ENCODE peak calls at places on chromosomes 12 and 14, in four cellular contexts. X is AG10803, I is T follicular helper cell, U is DMS153. E is an unnamed sample.

GRCh38 chr14:69055125-69055524 is 76.0 kb upstream of the ACTN1 start:
- DNase-seq in X (no peak), I (no peak), U (no peak), E (no peak)

GRCh38 chr14:56340921-56341320 is 222.7 kb downstream of the PELI2 start:
- DNase-seq in X (no peak), I (no peak), U (no peak), E (no peak)

GRCh38 chr14:64910847-64911495 is 3.3 kb upstream of the CHURC1 start:
- DNase-seq in X (peak), I (no peak), U (no peak), E (no peak)

GRCh38 chr12:47377414-47378221 is 297.9 kb upstream of the AMIGO2 start:
- DNase-seq in X (peak), I (no peak), U (no peak), E (no peak)

GRCh38 chr14:85702937-85703336 is 173.0 kb downstream of the FLRT2 start:
- DNase-seq in X (peak), I (no peak), U (no peak), E (no peak)

GRCh38 chr14:52692248-52692962 is 3.0 kb downstream of the ERO1A start:
- DNase-seq in X (peak), I (no peak), U (no peak), E (peak)

GRCh38 chr12:112166051-112167015 is 41.0 kb downstream of the TRAFD1 start:
- DNase-seq in X (no peak), I (no peak), U (no peak), E (no peak)

GRCh38 chr12:12540261-12541013 is 22.2 kb downstream of the DUSP16 start:
- DNase-seq in X (no peak), I (no peak), U (no peak), E (no peak)

GRCh38 chr12:31117203-31118011 is 43.7 kb downstream of the DDX11 start:
- DNase-seq in X (no peak), I (peak), U (peak), E (peak)

GRCh38 chr14:50107850-50108249 is 8.5 kb downstream of the VCPKMT start:
- DNase-seq in X (no peak), I (no peak), U (no peak), E (no peak)

GRCh38 chr14:74551001-74551400 is 57.4 kb downstream of the ISCA2 start:
- DNase-seq in X (no peak), I (no peak), U (no peak), E (no peak)

GRCh38 chr12:14950421-14950820 is 11.0 kb downstream of the ARHGDIB start:
- DNase-seq in X (no peak), I (no peak), U (no peak), E (no peak)

GRCh38 chr14:76755610-76756390 is 5.5 kb upstream of the VASH1 start:
- DNase-seq in X (no peak), I (no peak), U (no peak), E (no peak)

GRCh38 chr12:103130564-103130963 is 173.1 kb downstream of the ASCL1 start:
- DNase-seq in X (no peak), I (no peak), U (no peak), E (no peak)

GRCh38 chr14:94174622-94175402 is 690 bp downstream of the PPP4R4 start:
- DNase-seq in X (no peak), I (no peak), U (no peak), E (no peak)

GRCh38 chr14:61525293-61526011 is 169.9 kb upstream of the HIF1A start:
- DNase-seq in X (peak), I (peak), U (no peak), E (no peak)

GRCh38 chr12:67650127-67650495 is 1.6 kb downstream of the DYRK2 start:
- DNase-seq in X (no peak), I (no peak), U (no peak), E (no peak)

GRCh38 chr12:92224685-92225331 is 79.2 kb upstream of the BTG1 start:
- DNase-seq in X (peak), I (no peak), U (no peak), E (no peak)

GRCh38 chr12:116466536-116466935 is 92.6 kb upstream of the MAP1LC3B2 start:
- DNase-seq in X (peak), I (no peak), U (no peak), E (no peak)

GRCh38 chr14:61462566-61463195 is 141.3 kb downstream of the PRKCH start:
- DNase-seq in X (peak), I (no peak), U (no peak), E (no peak)